ENCODE peak calls at places on chromosomes 1 and 21, in six cellular contexts. N, Q, Y, L, T and H are unnamed samples.

GRCh38 chr1:178064191-178064821 is 29.6 kb upstream of the RASAL2 start:
- DNase-seq in N (no peak), Y (no peak), T (no peak), L (no peak), Q (no peak), H (no peak)

GRCh38 chr1:65554829-65555228 is 134.4 kb downstream of the LEPR start:
- DNase-seq in Q (no peak), N (no peak), Y (no peak), T (no peak), L (no peak), H (no peak)

GRCh38 chr1:14215151-14215550 is 383.3 kb upstream of the KAZN start:
- DNase-seq in L (no peak), T (no peak), N (no peak), Y (no peak), Q (no peak), H (no peak)

GRCh38 chr1:59076612-59077011 is 220.3 kb upstream of the FGGY start:
- DNase-seq in Q (no peak), N (no peak), Y (peak), T (no peak), L (no peak), H (no peak)

GRCh38 chr1:221887091-221887746 is 145.3 kb upstream of the DUSP10 start:
- DNase-seq in Y (peak), T (peak), L (peak), N (peak), Q (no peak), H (peak)

GRCh38 chr1:226702318-226702956 is 36.6 kb downstream of the ITPKB start:
- DNase-seq in N (no peak), Q (no peak), T (peak), L (no peak), Y (peak), H (no peak)

GRCh38 chr1:36122062-36122461 is 3.0 kb downstream of the COL8A2 start:
- DNase-seq in T (no peak), Q (no peak), L (no peak), N (no peak), Y (no peak), H (no peak)

GRCh38 chr1:227428803-227429202 is 110.5 kb upstream of the CDC42BPA start:
- DNase-seq in T (peak), N (no peak), L (no peak), Q (no peak), Y (peak), H (peak)

GRCh38 chr1:242211254-242212022 is 212.5 kb upstream of the MAP1LC3C start:
- DNase-seq in Q (no peak), T (no peak), L (no peak), Y (no peak), N (no peak), H (no peak)

GRCh38 chr1:12407050-12407961 is 177.5 kb downstream of the VPS13D start:
- DNase-seq in T (peak), Y (peak), N (peak), Q (no peak), L (no peak), H (peak)

GRCh38 chr1:181135462-181135781 is 46.9 kb downstream of the IER5 start:
- DNase-seq in Q (no peak), L (no peak), N (no peak), Y (no peak), T (peak), H (no peak)

GRCh38 chr1:23478896-23479790 is 4.8 kb downstream of the ASAP3 start:
- DNase-seq in N (no peak), Y (peak), L (peak), Q (no peak), T (peak), H (no peak)

GRCh38 chr1:234863596-234863995 is 253.6 kb upstream of the IRF2BP2 start:
- DNase-seq in L (no peak), T (peak), Y (peak), N (no peak), Q (no peak), H (no peak)

GRCh38 chr1:230763927-230764591 is 16.9 kb downstream of the CAPN9 start:
- DNase-seq in Y (no peak), Q (no peak), L (no peak), N (no peak), T (no peak), H (no peak)

GRCh38 chr1:212157252-212157651 is 121.7 kb downstream of the DTL start:
- DNase-seq in Y (no peak), N (no peak), Q (no peak), L (no peak), T (no peak), H (no peak)

GRCh38 chr1:174968750-174969244 is 30.9 kb upstream of the CACYBP start:
- DNase-seq in T (peak), Y (peak), N (no peak), Q (no peak), L (no peak), H (peak)

GRCh38 chr1:179953974-179954493 is 576 bp upstream of the CEP350 start:
- DNase-seq in N (no peak), Y (no peak), Q (no peak), T (peak), L (no peak), H (no peak)

GRCh38 chr1:35876988-35877387 is 6.0 kb upstream of the AGO1 start:
- DNase-seq in N (no peak), Q (no peak), L (no peak), T (no peak), Y (no peak), H (no peak)

GRCh38 chr1:58392083-58392482 is 154.4 kb downstream of the OMA1 start:
- DNase-seq in Y (no peak), T (no peak), L (no peak), Q (no peak), N (no peak), H (no peak)

GRCh38 chr1:151935154-151935553 is 25.8 kb upstream of the THEM4 start:
- DNase-seq in Q (no peak), T (peak), L (no peak), Y (peak), N (no peak), H (no peak)

GRCh38 chr1:241115784-241116183 is 241.2 kb downstream of the RGS7 start:
- DNase-seq in N (no peak), T (peak), Q (no peak), L (no peak), Y (no peak), H (no peak)

GRCh38 chr21:42148097-42148496 is 70.8 kb upstream of the ABCG1 start:
- DNase-seq in Y (no peak), T (no peak), Q (no peak), N (no peak), L (no peak), H (no peak)

GRCh38 chr1:163408262-163408661 is 86.5 kb downstream of the NUF2 start:
- DNase-seq in L (no peak), T (no peak), Y (no peak), Q (no peak), N (no peak), H (no peak)